ENCODE peak calls at places on chromosomes 7 and 10, in six cellular contexts. One of them, this sample, is unnamed.

GRCh38 chr7:120997902-120998301 is 9.4 kb downstream of the CPED1 start:
- DNase-seq in NCI-H1092: no peak
- DNase-seq in NCI-H1694 treated with DMSO at 0.1 percent for 48 hours: no peak
- DNase-seq in body of pancreas: no peak
- DNase-seq in activated T-cell treated with anti-CD3 and anti-CD28 coated beads, Interleukin-2, amount 50 U/mL, for 72 hours: no peak
- DNase-seq in epithelial cell of proximal tubule: no peak
- DNase-seq in this sample: no peak

GRCh38 chr7:70728873-70729552 is 402.9 kb upstream of the GALNT17 start:
- DNase-seq in NCI-H1092: no peak
- DNase-seq in NCI-H1694 treated with DMSO at 0.1 percent for 48 hours: no peak
- DNase-seq in body of pancreas: no peak
- DNase-seq in activated T-cell treated with anti-CD3 and anti-CD28 coated beads, Interleukin-2, amount 50 U/mL, for 72 hours: no peak
- DNase-seq in epithelial cell of proximal tubule: no peak
- DNase-seq in this sample: no peak

GRCh38 chr7:155456772-155457543 is 971 bp upstream of the EN2 start:
- DNase-seq in NCI-H1092: peak; percentile 83
- DNase-seq in NCI-H1694 treated with DMSO at 0.1 percent for 48 hours: no peak
- DNase-seq in body of pancreas: peak; percentile 66
- DNase-seq in activated T-cell treated with anti-CD3 and anti-CD28 coated beads, Interleukin-2, amount 50 U/mL, for 72 hours: peak; percentile 52
- DNase-seq in epithelial cell of proximal tubule: no peak
- DNase-seq in this sample: peak; percentile 50

GRCh38 chr7:46625032-46625431 is 704.0 kb upstream of the IGFBP3 start:
- DNase-seq in NCI-H1092: no peak
- DNase-seq in NCI-H1694 treated with DMSO at 0.1 percent for 48 hours: no peak
- DNase-seq in body of pancreas: no peak
- DNase-seq in activated T-cell treated with anti-CD3 and anti-CD28 coated beads, Interleukin-2, amount 50 U/mL, for 72 hours: no peak
- DNase-seq in epithelial cell of proximal tubule: no peak
- DNase-seq in this sample: no peak

GRCh38 chr7:120805636-120806388 is 52.1 kb downstream of the TSPAN12 start:
- DNase-seq in NCI-H1092: peak; percentile 73
- DNase-seq in NCI-H1694 treated with DMSO at 0.1 percent for 48 hours: peak; percentile 84
- DNase-seq in body of pancreas: peak; percentile 65
- DNase-seq in activated T-cell treated with anti-CD3 and anti-CD28 coated beads, Interleukin-2, amount 50 U/mL, for 72 hours: peak; percentile 42
- DNase-seq in epithelial cell of proximal tubule: no peak
- DNase-seq in this sample: peak; percentile 65

GRCh38 chr7:44338600-44338999 is 13.2 kb upstream of the CAMK2B start:
- DNase-seq in NCI-H1092: no peak
- DNase-seq in NCI-H1694 treated with DMSO at 0.1 percent for 48 hours: no peak
- DNase-seq in body of pancreas: no peak
- DNase-seq in activated T-cell treated with anti-CD3 and anti-CD28 coated beads, Interleukin-2, amount 50 U/mL, for 72 hours: no peak
- DNase-seq in epithelial cell of proximal tubule: no peak
- DNase-seq in this sample: no peak

GRCh38 chr10:4247379-4247778 is 462.4 kb upstream of the KLF6 start:
- DNase-seq in NCI-H1092: no peak
- DNase-seq in NCI-H1694 treated with DMSO at 0.1 percent for 48 hours: no peak
- DNase-seq in body of pancreas: no peak
- DNase-seq in activated T-cell treated with anti-CD3 and anti-CD28 coated beads, Interleukin-2, amount 50 U/mL, for 72 hours: no peak
- DNase-seq in epithelial cell of proximal tubule: no peak
- DNase-seq in this sample: no peak

GRCh38 chr7:100602889-100603696 is 930 bp downstream of the PCOLCE start:
- DNase-seq in NCI-H1092: no peak
- DNase-seq in NCI-H1694 treated with DMSO at 0.1 percent for 48 hours: no peak
- DNase-seq in body of pancreas: no peak
- DNase-seq in activated T-cell treated with anti-CD3 and anti-CD28 coated beads, Interleukin-2, amount 50 U/mL, for 72 hours: no peak
- DNase-seq in epithelial cell of proximal tubule: no peak
- DNase-seq in this sample: peak; percentile 89

GRCh38 chr7:142866361-142867096 is 11.7 kb downstream of the EPHB6 start:
- DNase-seq in NCI-H1092: no peak
- DNase-seq in NCI-H1694 treated with DMSO at 0.1 percent for 48 hours: no peak
- DNase-seq in body of pancreas: peak; percentile 70
- DNase-seq in activated T-cell treated with anti-CD3 and anti-CD28 coated beads, Interleukin-2, amount 50 U/mL, for 72 hours: peak; percentile 17
- DNase-seq in epithelial cell of proximal tubule: no peak
- DNase-seq in this sample: peak; percentile 30

GRCh38 chr10:123556736-123557135 is 109.4 kb upstream of the GPR26 start:
- DNase-seq in NCI-H1092: no peak
- DNase-seq in NCI-H1694 treated with DMSO at 0.1 percent for 48 hours: no peak
- DNase-seq in body of pancreas: no peak
- DNase-seq in activated T-cell treated with anti-CD3 and anti-CD28 coated beads, Interleukin-2, amount 50 U/mL, for 72 hours: no peak
- DNase-seq in epithelial cell of proximal tubule: no peak
- DNase-seq in this sample: no peak

GRCh38 chr7:80838643-80839042 is 80.2 kb downstream of the SEMA3C start:
- DNase-seq in NCI-H1092: no peak
- DNase-seq in NCI-H1694 treated with DMSO at 0.1 percent for 48 hours: no peak
- DNase-seq in body of pancreas: no peak
- DNase-seq in activated T-cell treated with anti-CD3 and anti-CD28 coated beads, Interleukin-2, amount 50 U/mL, for 72 hours: no peak
- DNase-seq in epithelial cell of proximal tubule: no peak
- DNase-seq in this sample: no peak

GRCh38 chr10:131464789-131465188 is 153.3 kb upstream of the TCERG1L start:
- DNase-seq in NCI-H1092: no peak
- DNase-seq in NCI-H1694 treated with DMSO at 0.1 percent for 48 hours: no peak
- DNase-seq in body of pancreas: no peak
- DNase-seq in activated T-cell treated with anti-CD3 and anti-CD28 coated beads, Interleukin-2, amount 50 U/mL, for 72 hours: no peak
- DNase-seq in epithelial cell of proximal tubule: no peak
- DNase-seq in this sample: no peak

GRCh38 chr7:127872122-127872521 is 159.1 kb downstream of the LRRC4 start:
- DNase-seq in NCI-H1092: no peak
- DNase-seq in NCI-H1694 treated with DMSO at 0.1 percent for 48 hours: no peak
- DNase-seq in body of pancreas: no peak
- DNase-seq in activated T-cell treated with anti-CD3 and anti-CD28 coated beads, Interleukin-2, amount 50 U/mL, for 72 hours: no peak
- DNase-seq in epithelial cell of proximal tubule: no peak
- DNase-seq in this sample: no peak

GRCh38 chr7:138431517-138431916 is 28.5 kb upstream of the TRIM24 start:
- DNase-seq in NCI-H1092: no peak
- DNase-seq in NCI-H1694 treated with DMSO at 0.1 percent for 48 hours: no peak
- DNase-seq in body of pancreas: no peak
- DNase-seq in activated T-cell treated with anti-CD3 and anti-CD28 coated beads, Interleukin-2, amount 50 U/mL, for 72 hours: no peak
- DNase-seq in epithelial cell of proximal tubule: no peak
- DNase-seq in this sample: no peak

GRCh38 chr7:6171532-6172330 is 100.7 kb downstream of the CYTH3 start:
- DNase-seq in NCI-H1092: no peak
- DNase-seq in NCI-H1694 treated with DMSO at 0.1 percent for 48 hours: no peak
- DNase-seq in body of pancreas: no peak
- DNase-seq in activated T-cell treated with anti-CD3 and anti-CD28 coated beads, Interleukin-2, amount 50 U/mL, for 72 hours: no peak
- DNase-seq in epithelial cell of proximal tubule: no peak
- DNase-seq in this sample: no peak

GRCh38 chr7:110568388-110568787 is 522.5 kb upstream of the LRRN3 start:
- DNase-seq in NCI-H1092: no peak
- DNase-seq in NCI-H1694 treated with DMSO at 0.1 percent for 48 hours: no peak
- DNase-seq in body of pancreas: no peak
- DNase-seq in activated T-cell treated with anti-CD3 and anti-CD28 coated beads, Interleukin-2, amount 50 U/mL, for 72 hours: no peak
- DNase-seq in epithelial cell of proximal tubule: no peak
- DNase-seq in this sample: no peak

GRCh38 chr7:140127360-140128127 is 49.2 kb downstream of the KDM7A start:
- DNase-seq in NCI-H1092: no peak
- DNase-seq in NCI-H1694 treated with DMSO at 0.1 percent for 48 hours: no peak
- DNase-seq in body of pancreas: no peak
- DNase-seq in activated T-cell treated with anti-CD3 and anti-CD28 coated beads, Interleukin-2, amount 50 U/mL, for 72 hours: no peak
- DNase-seq in epithelial cell of proximal tubule: no peak
- DNase-seq in this sample: no peak

GRCh38 chr7:11817111-11817710 is 14.8 kb downstream of the THSD7A start:
- DNase-seq in NCI-H1092: no peak
- DNase-seq in NCI-H1694 treated with DMSO at 0.1 percent for 48 hours: no peak
- DNase-seq in body of pancreas: no peak
- DNase-seq in activated T-cell treated with anti-CD3 and anti-CD28 coated beads, Interleukin-2, amount 50 U/mL, for 72 hours: no peak
- DNase-seq in epithelial cell of proximal tubule: no peak
- DNase-seq in this sample: no peak

GRCh38 chr10:5481121-5481520 is 18.2 kb downstream of the CALML5 start:
- DNase-seq in NCI-H1092: no peak
- DNase-seq in NCI-H1694 treated with DMSO at 0.1 percent for 48 hours: no peak
- DNase-seq in body of pancreas: no peak
- DNase-seq in activated T-cell treated with anti-CD3 and anti-CD28 coated beads, Interleukin-2, amount 50 U/mL, for 72 hours: no peak
- DNase-seq in epithelial cell of proximal tubule: no peak
- DNase-seq in this sample: no peak

GRCh38 chr10:88920198-88920597 is 32.4 kb downstream of the ACTA2 start:
- DNase-seq in NCI-H1092: no peak
- DNase-seq in NCI-H1694 treated with DMSO at 0.1 percent for 48 hours: no peak
- DNase-seq in body of pancreas: no peak
- DNase-seq in activated T-cell treated with anti-CD3 and anti-CD28 coated beads, Interleukin-2, amount 50 U/mL, for 72 hours: no peak
- DNase-seq in epithelial cell of proximal tubule: no peak
- DNase-seq in this sample: no peak

GRCh38 chr7:29336851-29337627 is 142.5 kb downstream of the CHN2 start:
- DNase-seq in NCI-H1092: peak; percentile 66
- DNase-seq in NCI-H1694 treated with DMSO at 0.1 percent for 48 hours: no peak
- DNase-seq in body of pancreas: peak; percentile 39
- DNase-seq in activated T-cell treated with anti-CD3 and anti-CD28 coated beads, Interleukin-2, amount 50 U/mL, for 72 hours: no peak
- DNase-seq in epithelial cell of proximal tubule: no peak
- DNase-seq in this sample: no peak

GRCh38 chr7:33334349-33334748 is 205.0 kb downstream of the BBS9 start:
- DNase-seq in NCI-H1092: peak; percentile 31
- DNase-seq in NCI-H1694 treated with DMSO at 0.1 percent for 48 hours: peak; percentile 45
- DNase-seq in body of pancreas: no peak
- DNase-seq in activated T-cell treated with anti-CD3 and anti-CD28 coated beads, Interleukin-2, amount 50 U/mL, for 72 hours: no peak
- DNase-seq in epithelial cell of proximal tubule: no peak
- DNase-seq in this sample: no peak

GRCh38 chr7:99098824-99099498 is 44.9 kb downstream of the SMURF1 start:
- DNase-seq in NCI-H1092: no peak
- DNase-seq in NCI-H1694 treated with DMSO at 0.1 percent for 48 hours: no peak
- DNase-seq in body of pancreas: no peak
- DNase-seq in activated T-cell treated with anti-CD3 and anti-CD28 coated beads, Interleukin-2, amount 50 U/mL, for 72 hours: no peak
- DNase-seq in epithelial cell of proximal tubule: peak; percentile 37
- DNase-seq in this sample: peak; percentile 68

GRCh38 chr10:42984761-42985325 is 92.0 kb upstream of the RET start:
- DNase-seq in NCI-H1092: no peak
- DNase-seq in NCI-H1694 treated with DMSO at 0.1 percent for 48 hours: no peak
- DNase-seq in body of pancreas: no peak
- DNase-seq in activated T-cell treated with anti-CD3 and anti-CD28 coated beads, Interleukin-2, amount 50 U/mL, for 72 hours: no peak
- DNase-seq in epithelial cell of proximal tubule: no peak
- DNase-seq in this sample: no peak

GRCh38 chr7:101553771-101554445 is 75.2 kb downstream of the MYL10 start:
- DNase-seq in NCI-H1092: no peak
- DNase-seq in NCI-H1694 treated with DMSO at 0.1 percent for 48 hours: no peak
- DNase-seq in body of pancreas: peak; percentile 3
- DNase-seq in activated T-cell treated with anti-CD3 and anti-CD28 coated beads, Interleukin-2, amount 50 U/mL, for 72 hours: no peak
- DNase-seq in epithelial cell of proximal tubule: no peak
- DNase-seq in this sample: no peak

GRCh38 chr7:36265720-36266119 is 112.7 kb downstream of the EEPD1 start:
- DNase-seq in NCI-H1092: no peak
- DNase-seq in NCI-H1694 treated with DMSO at 0.1 percent for 48 hours: no peak
- DNase-seq in body of pancreas: no peak
- DNase-seq in activated T-cell treated with anti-CD3 and anti-CD28 coated beads, Interleukin-2, amount 50 U/mL, for 72 hours: no peak
- DNase-seq in epithelial cell of proximal tubule: no peak
- DNase-seq in this sample: peak; percentile 30

GRCh38 chr7:157541796-157542668 is 205.2 kb downstream of the DNAJB6 start:
- DNase-seq in NCI-H1092: no peak
- DNase-seq in NCI-H1694 treated with DMSO at 0.1 percent for 48 hours: no peak
- DNase-seq in body of pancreas: no peak
- DNase-seq in activated T-cell treated with anti-CD3 and anti-CD28 coated beads, Interleukin-2, amount 50 U/mL, for 72 hours: no peak
- DNase-seq in epithelial cell of proximal tubule: no peak
- DNase-seq in this sample: no peak

GRCh38 chr10:131272897-131273451 is 38.5 kb downstream of the TCERG1L start:
- DNase-seq in NCI-H1092: no peak
- DNase-seq in NCI-H1694 treated with DMSO at 0.1 percent for 48 hours: no peak
- DNase-seq in body of pancreas: no peak
- DNase-seq in activated T-cell treated with anti-CD3 and anti-CD28 coated beads, Interleukin-2, amount 50 U/mL, for 72 hours: no peak
- DNase-seq in epithelial cell of proximal tubule: no peak
- DNase-seq in this sample: no peak

GRCh38 chr10:103592186-103593021 is 98.9 kb downstream of the NEURL1 start:
- DNase-seq in NCI-H1092: no peak
- DNase-seq in NCI-H1694 treated with DMSO at 0.1 percent for 48 hours: no peak
- DNase-seq in body of pancreas: peak; percentile 64
- DNase-seq in activated T-cell treated with anti-CD3 and anti-CD28 coated beads, Interleukin-2, amount 50 U/mL, for 72 hours: peak; percentile 49
- DNase-seq in epithelial cell of proximal tubule: no peak
- DNase-seq in this sample: peak; percentile 33

GRCh38 chr7:39741942-39742623 is 118.7 kb downstream of the RALA start:
- DNase-seq in NCI-H1092: no peak
- DNase-seq in NCI-H1694 treated with DMSO at 0.1 percent for 48 hours: no peak
- DNase-seq in body of pancreas: peak; percentile 29
- DNase-seq in activated T-cell treated with anti-CD3 and anti-CD28 coated beads, Interleukin-2, amount 50 U/mL, for 72 hours: peak; percentile 68
- DNase-seq in epithelial cell of proximal tubule: no peak
- DNase-seq in this sample: peak; percentile 70

GRCh38 chr7:142941541-142941940 is 2.3 kb downstream of the LLCFC1 start:
- DNase-seq in NCI-H1092: no peak
- DNase-seq in NCI-H1694 treated with DMSO at 0.1 percent for 48 hours: no peak
- DNase-seq in body of pancreas: no peak
- DNase-seq in activated T-cell treated with anti-CD3 and anti-CD28 coated beads, Interleukin-2, amount 50 U/mL, for 72 hours: no peak
- DNase-seq in epithelial cell of proximal tubule: no peak
- DNase-seq in this sample: no peak

GRCh38 chr7:108570146-108570755 is 577 bp downstream of the DNAJB9 start:
- DNase-seq in NCI-H1092: peak; percentile 21
- DNase-seq in NCI-H1694 treated with DMSO at 0.1 percent for 48 hours: peak; percentile 36
- DNase-seq in body of pancreas: peak; percentile 67
- DNase-seq in activated T-cell treated with anti-CD3 and anti-CD28 coated beads, Interleukin-2, amount 50 U/mL, for 72 hours: peak; percentile 58
- DNase-seq in epithelial cell of proximal tubule: peak; percentile 66
- DNase-seq in this sample: peak; percentile 65

GRCh38 chr7:47809387-47809786 is 138.9 kb downstream of the PKD1L1 start:
- DNase-seq in NCI-H1092: peak; percentile 41
- DNase-seq in NCI-H1694 treated with DMSO at 0.1 percent for 48 hours: no peak
- DNase-seq in body of pancreas: peak; percentile 71
- DNase-seq in activated T-cell treated with anti-CD3 and anti-CD28 coated beads, Interleukin-2, amount 50 U/mL, for 72 hours: no peak
- DNase-seq in epithelial cell of proximal tubule: no peak
- DNase-seq in this sample: no peak

GRCh38 chr10:7763929-7764328 is 23.9 kb downstream of the KIN start:
- DNase-seq in NCI-H1092: no peak
- DNase-seq in NCI-H1694 treated with DMSO at 0.1 percent for 48 hours: no peak
- DNase-seq in body of pancreas: no peak
- DNase-seq in activated T-cell treated with anti-CD3 and anti-CD28 coated beads, Interleukin-2, amount 50 U/mL, for 72 hours: no peak
- DNase-seq in epithelial cell of proximal tubule: no peak
- DNase-seq in this sample: no peak

GRCh38 chr7:27204851-27205322 is 5.0 kb upstream of the HOXA13 start:
- DNase-seq in NCI-H1092: no peak
- DNase-seq in NCI-H1694 treated with DMSO at 0.1 percent for 48 hours: no peak
- DNase-seq in body of pancreas: no peak
- DNase-seq in activated T-cell treated with anti-CD3 and anti-CD28 coated beads, Interleukin-2, amount 50 U/mL, for 72 hours: no peak
- DNase-seq in epithelial cell of proximal tubule: no peak
- DNase-seq in this sample: peak; percentile 60

This sample was measured in fibroblast of villous mesenchyme.